ENCODE peak calls at places on chromosomes 1 and 21, in eight cellular contexts. One of them, this sample, is unnamed.

GRCh38 chr1:33143181-33143580 is 38.7 kb downstream of the TRIM62 start:
- DNase-seq in heart left ventricle: no peak
- DNase-seq in left ventricle myocardium inferior: no peak
- DNase-seq in OCI-LY7: no peak
- DNase-seq in fibroblast of lung: peak; percentile 40
- DNase-seq in adrenal gland: no peak
- DNase-seq in BE2C: no peak
- DNase-seq in CD8-positive, alpha-beta T cell: no peak
- DNase-seq in this sample: no peak

GRCh38 chr21:26177187-26177586 is 6.6 kb upstream of the APP start:
- DNase-seq in heart left ventricle: no peak
- DNase-seq in left ventricle myocardium inferior: peak; percentile 24
- DNase-seq in OCI-LY7: no peak
- DNase-seq in fibroblast of lung: no peak
- DNase-seq in adrenal gland: no peak
- DNase-seq in BE2C: no peak
- DNase-seq in CD8-positive, alpha-beta T cell: no peak
- DNase-seq in this sample: no peak

GRCh38 chr1:65844990-65845757 is 52.5 kb downstream of the PDE4B start:
- DNase-seq in heart left ventricle: no peak
- DNase-seq in left ventricle myocardium inferior: no peak
- DNase-seq in OCI-LY7: no peak
- DNase-seq in fibroblast of lung: peak; percentile 74
- DNase-seq in adrenal gland: no peak
- DNase-seq in BE2C: no peak
- DNase-seq in CD8-positive, alpha-beta T cell: no peak
- DNase-seq in this sample: no peak

GRCh38 chr1:232531291-232531690 is 98.6 kb downstream of the SIPA1L2 start:
- DNase-seq in heart left ventricle: no peak
- DNase-seq in left ventricle myocardium inferior: no peak
- DNase-seq in OCI-LY7: no peak
- DNase-seq in fibroblast of lung: no peak
- DNase-seq in adrenal gland: no peak
- DNase-seq in BE2C: no peak
- DNase-seq in CD8-positive, alpha-beta T cell: no peak
- DNase-seq in this sample: no peak

GRCh38 chr1:12371053-12371452 is 141.2 kb downstream of the VPS13D start:
- DNase-seq in heart left ventricle: no peak
- DNase-seq in left ventricle myocardium inferior: no peak
- DNase-seq in OCI-LY7: no peak
- DNase-seq in fibroblast of lung: no peak
- DNase-seq in adrenal gland: no peak
- DNase-seq in BE2C: no peak
- DNase-seq in CD8-positive, alpha-beta T cell: no peak
- DNase-seq in this sample: no peak

GRCh38 chr21:34688145-34688544 is 19.4 kb downstream of the CLIC6 start:
- DNase-seq in heart left ventricle: no peak
- DNase-seq in left ventricle myocardium inferior: no peak
- DNase-seq in OCI-LY7: peak; percentile 34
- DNase-seq in fibroblast of lung: peak; percentile 35
- DNase-seq in adrenal gland: no peak
- DNase-seq in BE2C: peak; percentile 64
- DNase-seq in CD8-positive, alpha-beta T cell: no peak
- DNase-seq in this sample: no peak

GRCh38 chr1:233607252-233608119 is 6.4 kb upstream of the KCNK1 start:
- DNase-seq in heart left ventricle: no peak
- DNase-seq in left ventricle myocardium inferior: no peak
- DNase-seq in OCI-LY7: no peak
- DNase-seq in fibroblast of lung: no peak
- DNase-seq in adrenal gland: peak; percentile 45
- DNase-seq in BE2C: no peak
- DNase-seq in CD8-positive, alpha-beta T cell: no peak
- DNase-seq in this sample: no peak

GRCh38 chr1:234838182-234838581 is 228.2 kb upstream of the IRF2BP2 start:
- DNase-seq in heart left ventricle: no peak
- DNase-seq in left ventricle myocardium inferior: no peak
- DNase-seq in OCI-LY7: peak; percentile 18
- DNase-seq in fibroblast of lung: no peak
- DNase-seq in adrenal gland: no peak
- DNase-seq in BE2C: no peak
- DNase-seq in CD8-positive, alpha-beta T cell: no peak
- DNase-seq in this sample: no peak

GRCh38 chr1:175863291-175864050 is 120.1 kb upstream of the TNR start:
- DNase-seq in heart left ventricle: no peak
- DNase-seq in left ventricle myocardium inferior: no peak
- DNase-seq in OCI-LY7: no peak
- DNase-seq in fibroblast of lung: no peak
- DNase-seq in adrenal gland: no peak
- DNase-seq in BE2C: no peak
- DNase-seq in CD8-positive, alpha-beta T cell: no peak
- DNase-seq in this sample: no peak

GRCh38 chr1:168301664-168302320 is 21.1 kb downstream of the TBX19 start:
- DNase-seq in heart left ventricle: no peak
- DNase-seq in left ventricle myocardium inferior: no peak
- DNase-seq in OCI-LY7: no peak
- DNase-seq in fibroblast of lung: peak; percentile 14
- DNase-seq in adrenal gland: no peak
- DNase-seq in BE2C: no peak
- DNase-seq in CD8-positive, alpha-beta T cell: no peak
- DNase-seq in this sample: no peak

GRCh38 chr21:20313013-20313412 is 685.2 kb upstream of the NCAM2 start:
- DNase-seq in heart left ventricle: no peak
- DNase-seq in left ventricle myocardium inferior: no peak
- DNase-seq in OCI-LY7: no peak
- DNase-seq in fibroblast of lung: no peak
- DNase-seq in adrenal gland: no peak
- DNase-seq in BE2C: no peak
- DNase-seq in CD8-positive, alpha-beta T cell: no peak
- DNase-seq in this sample: no peak

GRCh38 chr1:229068266-229069043 is 202.5 kb upstream of the RAB4A start:
- DNase-seq in heart left ventricle: no peak
- DNase-seq in left ventricle myocardium inferior: no peak
- DNase-seq in OCI-LY7: no peak
- DNase-seq in fibroblast of lung: peak; percentile 49
- DNase-seq in adrenal gland: peak; percentile 88
- DNase-seq in BE2C: no peak
- DNase-seq in CD8-positive, alpha-beta T cell: no peak
- DNase-seq in this sample: peak; percentile 33
- H3K4me1 ChIP-seq in heart left ventricle: peaks cover 27% of the 10 kb centered on the region
- H3K4me1 ChIP-seq in left ventricle myocardium inferior: peaks cover 43% of the 10 kb centered on the region
- H3K4me1 ChIP-seq in OCI-LY7: no peaks in the 10 kb centered on the region
- H3K4me1 ChIP-seq in fibroblast of lung: no peaks in the 10 kb centered on the region
- H3K4me1 ChIP-seq in adrenal gland: peaks cover 14% of the 10 kb centered on the region
- H3K4me1 ChIP-seq in BE2C: peaks cover 8% of the 10 kb centered on the region
- H3K4me1 ChIP-seq in CD8-positive, alpha-beta T cell: peaks cover 14% of the 10 kb centered on the region
- H3K4me1 ChIP-seq in this sample: peaks cover 6% of the 10 kb centered on the region

DNA sequence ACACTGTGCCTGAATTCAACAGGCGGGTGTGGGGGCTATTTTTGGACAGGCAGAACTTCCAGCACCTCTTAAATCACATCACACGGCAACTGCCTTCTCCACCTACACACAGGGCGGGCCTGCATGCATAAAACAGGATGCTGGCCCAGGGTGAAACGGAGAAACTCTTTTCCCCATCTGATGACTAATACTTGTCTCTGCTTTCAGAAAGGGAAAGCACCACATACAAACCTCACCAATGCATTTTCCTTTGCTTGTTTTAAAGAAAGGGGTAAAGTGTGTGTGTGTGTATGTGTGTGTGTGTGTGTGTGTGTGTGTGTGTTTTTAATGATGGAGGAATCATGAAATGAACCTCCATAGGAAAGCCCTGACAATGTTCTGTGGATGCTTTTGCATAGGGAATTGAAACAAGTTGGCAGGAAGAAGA is 48.5 kb downstream of the SPAG17 start:
- DNase-seq in heart left ventricle: no peak
- DNase-seq in left ventricle myocardium inferior: no peak
- DNase-seq in OCI-LY7: no peak
- DNase-seq in fibroblast of lung: peak; percentile 82
- DNase-seq in adrenal gland: no peak
- DNase-seq in BE2C: no peak
- DNase-seq in CD8-positive, alpha-beta T cell: no peak
- DNase-seq in this sample: no peak
- H3K4me3 ChIP-seq in heart left ventricle: no peak overlapping the region
- H3K4me3 ChIP-seq in left ventricle myocardium inferior: no peak overlapping the region
- H3K4me3 ChIP-seq in OCI-LY7: no peak overlapping the region
- H3K4me3 ChIP-seq in fibroblast of lung: peak overlapping the region; percentile 41
- H3K4me3 ChIP-seq in adrenal gland: no peak overlapping the region
- H3K4me3 ChIP-seq in BE2C: no peak overlapping the region
- H3K4me3 ChIP-seq in CD8-positive, alpha-beta T cell: no peak overlapping the region
- H3K4me3 ChIP-seq in this sample: no peak overlapping the region

GRCh38 chr1:67749844-67750689 is 65.1 kb downstream of the GADD45A start:
- DNase-seq in heart left ventricle: no peak
- DNase-seq in left ventricle myocardium inferior: no peak
- DNase-seq in OCI-LY7: no peak
- DNase-seq in fibroblast of lung: peak; percentile 89
- DNase-seq in adrenal gland: peak; percentile 61
- DNase-seq in BE2C: no peak
- DNase-seq in CD8-positive, alpha-beta T cell: no peak
- DNase-seq in this sample: peak; percentile 36
- H3K4me1 ChIP-seq in heart left ventricle: peaks cover 45% of the 10 kb centered on the region
- H3K4me1 ChIP-seq in left ventricle myocardium inferior: peaks cover 81% of the 10 kb centered on the region
- H3K4me1 ChIP-seq in OCI-LY7: peaks cover 48% of the 10 kb centered on the region
- H3K4me1 ChIP-seq in fibroblast of lung: peaks cover 31% of the 10 kb centered on the region
- H3K4me1 ChIP-seq in adrenal gland: peaks cover 24% of the 10 kb centered on the region
- H3K4me1 ChIP-seq in BE2C: no peaks in the 10 kb centered on the region
- H3K4me1 ChIP-seq in CD8-positive, alpha-beta T cell: no peaks in the 10 kb centered on the region
- H3K4me1 ChIP-seq in this sample: peaks cover 33% of the 10 kb centered on the region

GRCh38 chr1:115336741-115337140 is 1.3 kb downstream of the NGF start:
- DNase-seq in heart left ventricle: no peak
- DNase-seq in left ventricle myocardium inferior: no peak
- DNase-seq in OCI-LY7: no peak
- DNase-seq in fibroblast of lung: no peak
- DNase-seq in adrenal gland: no peak
- DNase-seq in BE2C: no peak
- DNase-seq in CD8-positive, alpha-beta T cell: no peak
- DNase-seq in this sample: no peak
- H3K4me3 ChIP-seq in heart left ventricle: peak overlapping the region; percentile 71
- H3K4me3 ChIP-seq in left ventricle myocardium inferior: peak overlapping the region; percentile 81
- H3K4me3 ChIP-seq in OCI-LY7: no peak overlapping the region
- H3K4me3 ChIP-seq in fibroblast of lung: peak overlapping the region; percentile 84
- H3K4me3 ChIP-seq in adrenal gland: no peak overlapping the region
- H3K4me3 ChIP-seq in BE2C: no peak overlapping the region
- H3K4me3 ChIP-seq in CD8-positive, alpha-beta T cell: no peak overlapping the region
- H3K4me3 ChIP-seq in this sample: no peak overlapping the region

GRCh38 chr1:42929434-42930177 is 29.1 kb downstream of the SLC2A1 start:
- DNase-seq in heart left ventricle: no peak
- DNase-seq in left ventricle myocardium inferior: no peak
- DNase-seq in OCI-LY7: no peak
- DNase-seq in fibroblast of lung: no peak
- DNase-seq in adrenal gland: no peak
- DNase-seq in BE2C: no peak
- DNase-seq in CD8-positive, alpha-beta T cell: no peak
- DNase-seq in this sample: no peak

GRCh38 chr1:42931911-42932422 is 26.7 kb downstream of the SLC2A1 start:
- DNase-seq in heart left ventricle: peak; percentile 80
- DNase-seq in left ventricle myocardium inferior: peak; percentile 59
- DNase-seq in OCI-LY7: peak; percentile 86
- DNase-seq in fibroblast of lung: no peak
- DNase-seq in adrenal gland: peak; percentile 42
- DNase-seq in BE2C: peak; percentile 40
- DNase-seq in CD8-positive, alpha-beta T cell: peak; percentile 88
- DNase-seq in this sample: no peak

GRCh38 chr1:42930178-42931107 is 28.2 kb downstream of the SLC2A1 start:
- DNase-seq in heart left ventricle: no peak
- DNase-seq in left ventricle myocardium inferior: no peak
- DNase-seq in OCI-LY7: no peak
- DNase-seq in fibroblast of lung: no peak
- DNase-seq in adrenal gland: no peak
- DNase-seq in BE2C: no peak
- DNase-seq in CD8-positive, alpha-beta T cell: no peak
- DNase-seq in this sample: no peak

GRCh38 chr1:42932442-42932941 is 26.2 kb downstream of the SLC2A1 start:
- DNase-seq in heart left ventricle: no peak
- DNase-seq in left ventricle myocardium inferior: no peak
- DNase-seq in OCI-LY7: no peak
- DNase-seq in fibroblast of lung: no peak
- DNase-seq in adrenal gland: no peak
- DNase-seq in BE2C: no peak
- DNase-seq in CD8-positive, alpha-beta T cell: no peak
- DNase-seq in this sample: no peak

DNA sequence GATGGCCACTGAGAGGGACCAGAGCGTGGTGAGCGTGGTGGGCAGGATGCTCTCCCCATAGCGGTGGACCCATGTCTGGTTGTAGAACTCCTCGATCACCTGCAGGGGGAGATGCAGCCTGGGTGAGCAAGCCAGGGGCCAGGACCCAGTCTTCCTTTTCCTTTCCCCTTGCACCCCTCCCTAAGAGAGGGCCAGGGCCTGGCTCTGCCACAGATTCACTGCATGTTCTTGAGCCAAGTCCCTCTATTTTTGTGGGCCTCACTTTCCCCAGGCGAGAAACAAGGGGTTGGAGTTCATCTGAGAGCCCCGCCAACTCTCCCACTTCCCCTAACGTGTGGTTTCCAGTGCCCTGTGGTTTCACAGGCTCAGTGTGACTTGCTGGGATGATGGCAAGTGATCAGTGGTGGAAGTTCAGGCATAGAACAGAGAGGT is 27.5 kb downstream of the SLC2A1 start:
- DNase-seq in heart left ventricle: no peak
- DNase-seq in left ventricle myocardium inferior: no peak
- DNase-seq in OCI-LY7: peak; percentile 64
- DNase-seq in fibroblast of lung: peak; percentile 57
- DNase-seq in adrenal gland: no peak
- DNase-seq in BE2C: peak; percentile 49
- DNase-seq in CD8-positive, alpha-beta T cell: peak; percentile 67
- DNase-seq in this sample: no peak
- H3K4me1 ChIP-seq in heart left ventricle: peaks cover 25% of the 10 kb centered on the region
- H3K4me1 ChIP-seq in left ventricle myocardium inferior: peaks cover 30% of the 10 kb centered on the region
- H3K4me1 ChIP-seq in OCI-LY7: peaks cover 55% of the 10 kb centered on the region
- H3K4me1 ChIP-seq in fibroblast of lung: peaks cover under 1% of the 10 kb centered on the region
- H3K4me1 ChIP-seq in adrenal gland: no peaks in the 10 kb centered on the region
- H3K4me1 ChIP-seq in BE2C: peaks cover 8% of the 10 kb centered on the region
- H3K4me1 ChIP-seq in CD8-positive, alpha-beta T cell: peaks cover 67% of the 10 kb centered on the region
- H3K4me1 ChIP-seq in this sample: no peaks in the 10 kb centered on the region

GRCh38 chr1:89527256-89527655 is 2.6 kb downstream of the LRRC8B start:
- DNase-seq in heart left ventricle: no peak
- DNase-seq in left ventricle myocardium inferior: no peak
- DNase-seq in OCI-LY7: no peak
- DNase-seq in fibroblast of lung: no peak
- DNase-seq in adrenal gland: no peak
- DNase-seq in BE2C: no peak
- DNase-seq in CD8-positive, alpha-beta T cell: no peak
- DNase-seq in this sample: no peak
- H3K4me3 ChIP-seq in heart left ventricle: no peak overlapping the region
- H3K4me3 ChIP-seq in left ventricle myocardium inferior: no peak overlapping the region
- H3K4me3 ChIP-seq in OCI-LY7: no peak overlapping the region
- H3K4me3 ChIP-seq in fibroblast of lung: no peak overlapping the region
- H3K4me3 ChIP-seq in adrenal gland: no peak overlapping the region
- H3K4me3 ChIP-seq in BE2C: no peak overlapping the region
- H3K4me3 ChIP-seq in CD8-positive, alpha-beta T cell: no peak overlapping the region
- H3K4me3 ChIP-seq in this sample: no peak overlapping the region

GRCh38 chr21:39181205-39181818 is 1.9 kb downstream of the PSMG1 start:
- DNase-seq in heart left ventricle: no peak
- DNase-seq in left ventricle myocardium inferior: no peak
- DNase-seq in OCI-LY7: no peak
- DNase-seq in fibroblast of lung: no peak
- DNase-seq in adrenal gland: no peak
- DNase-seq in BE2C: no peak
- DNase-seq in CD8-positive, alpha-beta T cell: no peak
- DNase-seq in this sample: no peak
- H3K4me1 ChIP-seq in heart left ventricle: peaks cover 20% of the 10 kb centered on the region
- H3K4me1 ChIP-seq in left ventricle myocardium inferior: peaks cover 35% of the 10 kb centered on the region
- H3K4me1 ChIP-seq in OCI-LY7: peaks cover 35% of the 10 kb centered on the region
- H3K4me1 ChIP-seq in fibroblast of lung: peaks cover 3% of the 10 kb centered on the region
- H3K4me1 ChIP-seq in adrenal gland: peaks cover 7% of the 10 kb centered on the region
- H3K4me1 ChIP-seq in BE2C: no peaks in the 10 kb centered on the region
- H3K4me1 ChIP-seq in CD8-positive, alpha-beta T cell: peaks cover 27% of the 10 kb centered on the region
- H3K4me1 ChIP-seq in this sample: peaks cover 7% of the 10 kb centered on the region